ENCODE peak calls at places on chromosomes 1 and 21, in nine cellular contexts. I is HT-29; P is T follicular helper cell; T is gastrocnemius medialis; J is AG20443; O is HTR-8/SVneo; X is iPS-NIHi11; M is activated naive CD8-positive, alpha-beta T cell treated with anti-CD3 and anti-CD28 coated beads, Interleukin-2, amount 50 U/mL, for 16 hours; Y is fibroblast of the aortic adventitia. C is an unnamed sample.

GRCh38 chr21:37636152-37636860 is 269.7 kb downstream of the DYRK1A start:
- DNase-seq in Y (peak), J (peak), O (peak), T (no peak), I (no peak), X (no peak), P (no peak), M (no peak), C (no peak)

GRCh38 chr1:45348609-45348965 is 8.3 kb upstream of the MUTYH start:
- DNase-seq in O (no peak), P (no peak), M (no peak), X (no peak), Y (no peak), T (no peak), I (no peak), J (no peak), C (no peak)

GRCh38 chr1:101240041-101240430 is 3.2 kb downstream of the S1PR1 start:
- DNase-seq in P (no peak), I (no peak), M (no peak), T (no peak), Y (no peak), J (no peak), X (no peak), O (no peak), C (no peak)

GRCh38 chr1:3139451-3139852 is 70.4 kb downstream of the PRDM16 start:
- DNase-seq in P (no peak), J (no peak), O (no peak), M (no peak), I (no peak), Y (no peak), T (no peak), X (no peak), C (no peak)

GRCh38 chr1:58397187-58397820 is 149.2 kb downstream of the OMA1 start:
- DNase-seq in M (no peak), Y (peak), T (no peak), X (no peak), J (peak), I (no peak), O (peak), P (no peak), C (no peak)

GRCh38 chr1:113615425-113615824 is 143.9 kb downstream of the PHTF1 start:
- DNase-seq in I (no peak), Y (peak), M (no peak), T (no peak), J (no peak), P (no peak), X (no peak), O (no peak), C (no peak)

GRCh38 chr1:94986783-94987182 is 59.9 kb upstream of the CNN3 start:
- DNase-seq in Y (no peak), P (no peak), T (no peak), M (no peak), X (no peak), I (no peak), J (no peak), O (no peak), C (no peak)

GRCh38 chr1:65813956-65814355 is 21.3 kb downstream of the PDE4B start:
- DNase-seq in I (no peak), P (no peak), X (no peak), O (no peak), M (no peak), J (peak), Y (no peak), T (no peak), C (no peak)

GRCh38 chr1:26584022-26584485 is 54.5 kb downstream of the RPS6KA1 start:
- DNase-seq in O (no peak), M (no peak), I (peak), P (no peak), T (no peak), Y (no peak), J (no peak), X (peak), C (no peak)

GRCh38 chr1:155981266-155982088 is 3.1 kb upstream of the ARHGEF2 start:
- DNase-seq in T (no peak), J (peak), P (no peak), M (no peak), Y (peak), O (no peak), X (no peak), I (peak), C (no peak)

GRCh38 chr1:198624648-198624980 is 14.2 kb upstream of the PTPRC start:
- DNase-seq in J (no peak), O (no peak), T (no peak), I (no peak), M (no peak), Y (no peak), X (no peak), P (no peak), C (no peak)

GRCh38 chr21:19922122-19922521 is 1076.1 kb upstream of the NCAM2 start:
- DNase-seq in M (no peak), I (no peak), P (no peak), O (no peak), J (no peak), Y (no peak), T (no peak), X (no peak), C (no peak)

GRCh38 chr1:20248954-20249612 is 41.6 kb upstream of the VWA5B1 start:
- DNase-seq in M (no peak), Y (no peak), I (peak), P (no peak), O (no peak), T (no peak), X (no peak), J (no peak), C (no peak)

GRCh38 chr1:91693542-91693941 is 192.4 kb downstream of the TGFBR3 start:
- DNase-seq in T (peak), X (no peak), O (no peak), P (no peak), Y (peak), I (no peak), M (no peak), J (peak), C (peak)

GRCh38 chr1:173149887-173150286 is 57.2 kb downstream of the TNFSF4 start:
- DNase-seq in M (no peak), T (peak), X (no peak), Y (peak), P (no peak), J (peak), O (peak), I (no peak), C (no peak)

GRCh38 chr1:72281144-72281543 is 1.2 kb downstream of the NEGR1 start:
- DNase-seq in M (no peak), I (no peak), J (peak), P (no peak), T (no peak), O (no peak), Y (peak), X (no peak), C (no peak)

GRCh38 chr1:78240755-78241154 is 195.0 kb downstream of the GIPC2 start:
- DNase-seq in X (no peak), O (no peak), T (no peak), J (peak), M (no peak), P (no peak), I (no peak), Y (peak), C (no peak)

GRCh38 chr1:53140451-53140850 is 2.0 kb downstream of the SLC1A7 start:
- DNase-seq in X (no peak), Y (no peak), P (no peak), J (no peak), O (no peak), I (no peak), T (no peak), M (no peak), C (no peak)

GRCh38 chr1:22808846-22809501 is 98.3 kb downstream of the EPHB2 start:
- DNase-seq in P (no peak), J (peak), O (no peak), I (no peak), M (no peak), T (no peak), Y (peak), X (no peak), C (peak)

GRCh38 chr1:110068646-110069301 is 1.7 kb downstream of the ALX3 start:
- DNase-seq in J (no peak), O (no peak), P (peak), I (no peak), X (peak), M (no peak), Y (peak), T (no peak), C (no peak)

GRCh38 chr1:3494321-3495308 is 40.1 kb downstream of the ARHGEF16 start:
- DNase-seq in X (no peak), T (no peak), P (no peak), M (no peak), Y (no peak), O (no peak), J (no peak), I (peak), C (no peak)

GRCh38 chr1:226121587-226122400 is 59.3 kb downstream of the H3-3A start:
- DNase-seq in Y (no peak), P (peak), T (peak), O (peak), X (peak), I (peak), M (peak), J (peak), C (peak)

GRCh38 chr1:33367488-33368405 is 46.8 kb upstream of the A3GALT2 start:
- DNase-seq in Y (peak), M (peak), X (peak), O (peak), J (peak), T (peak), P (peak), I (peak), C (peak)

C was measured in psoas muscle.